ENCODE peak calls at places on chromosomes 6 and 20, in six cellular contexts. F is keratinocyte; Q is fibroblast of lung; Z is pancreas; N is CD8-positive, alpha-beta T cell; M is CD8-positive, alpha-beta memory T cell. L is an unnamed sample. For H3K4me1 and H3K9me3, the result is how much of the 10 kb centered on the place peaks cover.

GRCh38 chr6:160010067-160010466 is 41.2 kb downstream of the IGF2R start:
- DNase-seq in F (no peak), Q (peak), Z (no peak), N (no peak), M (no peak), L (no peak)

GRCh38 chr6:18265099-18265372 is 706 bp upstream of the DEK start:
- DNase-seq in F (no peak), Q (no peak), Z (no peak), N (no peak), M (no peak), L (no peak)

GRCh38 chr6:100203391-100203790 is 209.4 kb upstream of the MCHR2 start:
- DNase-seq in F (peak), Q (peak), Z (no peak), N (no peak), M (no peak), L (no peak)

GRCh38 chr20:31718952-31719643 is 3.6 kb downstream of the BCL2L1 start:
- DNase-seq in F (no peak), Q (no peak), Z (no peak), N (no peak), M (no peak), L (no peak)

GRCh38 chr6:6631526-6632276 is 43.2 kb downstream of the LY86 start:
- DNase-seq in F (no peak), Q (peak), Z (no peak), N (no peak), M (no peak), L (no peak)

GRCh38 chr6:998551-998950 is 305.6 kb upstream of the EXOC2 start:
- DNase-seq in F (no peak), Q (no peak), Z (no peak), N (no peak), M (no peak), L (no peak)

GRCh38 chr6:28982476-28983266 is 22.4 kb downstream of the ZNF311 start:
- DNase-seq in F (no peak), Q (peak), Z (no peak), N (no peak), M (peak), L (no peak)

GRCh38 chr6:4125933-4126864 is 9.2 kb downstream of the ECI2 start:
- DNase-seq in F (no peak), Q (peak), Z (no peak), N (no peak), M (no peak), L (no peak)

GRCh38 chr6:66986940-66987339 is 1279.9 kb upstream of the EYS start:
- DNase-seq in F (no peak), Q (no peak), Z (no peak), N (no peak), M (no peak), L (no peak)

GRCh38 chr6:166341915-166342292 is 441 bp downstream of the SFT2D1 start:
- DNase-seq in F (no peak), Q (peak), Z (no peak), N (no peak), M (peak), L (no peak)

GRCh38 chr6:45655630-45656422 is 278.1 kb upstream of the SUPT3H start:
- DNase-seq in F (peak), Q (peak), Z (no peak), N (no peak), M (no peak), L (no peak)

GRCh38 chr6:31906122-31906521 is 4.2 kb upstream of the ZBTB12 start:
- DNase-seq in F (no peak), Q (no peak), Z (no peak), N (no peak), M (no peak), L (no peak)

GRCh38 chr6:111838749-111839484 is 34.3 kb downstream of the FYN start:
- DNase-seq in F (no peak), Q (no peak), Z (no peak), N (no peak), M (no peak), L (no peak)

GRCh38 chr6:170290306-170291128 is at the start of gene DLL1:
- DNase-seq in F (no peak), Q (no peak), Z (peak), N (no peak), M (peak), L (peak)

GRCh38 chr6:39707962-39708683 is 17.1 kb downstream of the KIF6 start:
- DNase-seq in F (no peak), Q (peak), Z (no peak), N (no peak), M (no peak), L (peak)

GRCh38 chr6:10529231-10529801 is 8.2 kb downstream of the GCNT2 start:
- DNase-seq in F (no peak), Q (no peak), Z (peak), N (no peak), M (no peak), L (no peak)

GRCh38 chr6:36655073-36655847 is 23.3 kb upstream of the CDKN1A start:
- DNase-seq in F (no peak), Q (no peak), Z (no peak), N (no peak), M (no peak), L (no peak)
- H3K4me1 ChIP-seq in F (under half), Q (under half), Z (under half), N (under half), M (under half), L (under half)

GRCh38 chr6:119921491-119922010 is 572.0 kb upstream of the MAN1A1 start:
- DNase-seq in F (no peak), Q (no peak), Z (no peak), N (no peak), M (no peak), L (no peak)
- H3K9me3 ChIP-seq in F (under half), Q (under half), Z (under half), N (under half), M (under half), L (under half)

GRCh38 chr20:53728359-53728758 is 134.7 kb upstream of the ZNF217 start:
- DNase-seq in F (no peak), Q (no peak), Z (no peak), N (no peak), M (no peak), L (no peak)

GRCh38 chr20:53736122-53736756 is 142.6 kb upstream of the ZNF217 start:
- DNase-seq in F (no peak), Q (no peak), Z (no peak), N (no peak), M (no peak), L (no peak)

GRCh38 chr20:53735536-53736050 is 142.0 kb upstream of the ZNF217 start:
- DNase-seq in F (no peak), Q (peak), Z (no peak), N (no peak), M (no peak), L (no peak)

GRCh38 chr20:53734006-53734688 is 140.5 kb upstream of the ZNF217 start:
- DNase-seq in F (no peak), Q (no peak), Z (no peak), N (no peak), M (no peak), L (no peak)

GRCh38 chr20:53731595-53731994 is 138.0 kb upstream of the ZNF217 start:
- DNase-seq in F (no peak), Q (no peak), Z (no peak), N (no peak), M (no peak), L (no peak)
- H3K4me1 ChIP-seq in F (under half), Q (under half), Z (under half), N (under half), M (under half), L (under half)

GRCh38 chr20:34751453-34751852 is 47.3 kb downstream of the TP53INP2 start:
- DNase-seq in F (no peak), Q (no peak), Z (no peak), N (no peak), M (no peak), L (no peak)

GRCh38 chr20:34753706-34754461 is 49.7 kb downstream of the TP53INP2 start:
- DNase-seq in F (no peak), Q (peak), Z (no peak), N (no peak), M (no peak), L (no peak)

GRCh38 chr20:34750484-34750883 is 46.3 kb downstream of the TP53INP2 start:
- DNase-seq in F (no peak), Q (no peak), Z (no peak), N (no peak), M (no peak), L (no peak)

GRCh38 chr20:34755367-34755766 is 51.2 kb downstream of the TP53INP2 start:
- DNase-seq in F (no peak), Q (no peak), Z (no peak), N (no peak), M (no peak), L (no peak)

GRCh38 chr20:34754611-34755010 is 50.5 kb downstream of the TP53INP2 start:
- DNase-seq in F (no peak), Q (no peak), Z (no peak), N (no peak), M (no peak), L (no peak)
- H3K9me3 ChIP-seq in F (under half), Q (under half), Z (under half), N (under half), M (under half), L (under half)

DNA sequence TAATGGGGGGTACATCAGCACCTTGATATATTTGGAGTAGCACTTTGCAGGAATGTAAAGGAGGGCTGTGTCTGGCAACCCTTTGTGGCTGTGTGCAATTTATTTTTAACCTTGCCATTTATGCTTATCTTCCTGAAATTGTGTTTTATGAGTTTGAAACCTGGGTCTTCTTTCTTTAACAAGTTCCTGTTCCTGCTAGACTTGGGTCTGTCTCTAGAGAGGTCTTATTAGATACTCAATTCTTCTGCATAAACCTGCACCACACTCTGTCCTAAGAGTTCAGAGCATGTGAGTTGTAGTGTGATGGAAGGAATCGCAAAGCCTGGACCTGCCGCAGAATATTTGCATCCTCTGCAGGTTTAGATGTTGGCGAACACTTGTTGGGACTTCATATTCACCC is 181.1 kb downstream of the JARID2 start:
- DNase-seq in F (no peak), Q (no peak), Z (no peak), N (no peak), M (no peak), L (no peak)
- H3K4me1 ChIP-seq in F (under half), Q (under half), Z (under half), N (under half), M (under half), L (under half)